ENCODE peak calls at places on chromosomes 12 and 14, in six cellular contexts. U is H54, C is body of pancreas, Q is tibial nerve, S is uterus, F is IMR-90. R is an unnamed sample.

GRCh38 chr14:56181666-56182065 is 63.5 kb downstream of the PELI2 start:
- DNase-seq in U (no peak), C (peak), Q (no peak), S (no peak), F (peak), R (no peak)

GRCh38 chr12:6570264-6570887 is 2.3 kb upstream of the NOP2 start:
- DNase-seq in U (peak), C (peak), Q (no peak), S (peak), F (no peak), R (peak)

GRCh38 chr14:50599700-50600444 is 39.9 kb downstream of the ATL1 start:
- DNase-seq in U (no peak), C (no peak), Q (no peak), S (no peak), F (peak), R (no peak)

GRCh38 chr12:116495260-116495659 is 63.9 kb upstream of the MAP1LC3B2 start:
- DNase-seq in U (peak), C (no peak), Q (no peak), S (no peak), F (peak), R (peak)

GRCh38 chr12:108399514-108399913 is 60.4 kb upstream of the CMKLR1 start:
- DNase-seq in U (no peak), C (peak), Q (peak), S (peak), F (no peak), R (no peak)

GRCh38 chr12:125340791-125341190 is 275.6 kb downstream of the AACS start:
- DNase-seq in U (no peak), C (peak), Q (no peak), S (no peak), F (peak), R (no peak)

GRCh38 chr12:79415754-79416435 is 274.9 kb downstream of the PAWR start:
- DNase-seq in U (no peak), C (peak), Q (no peak), S (no peak), F (peak), R (no peak)

GRCh38 chr12:131618303-131618658 is 92.6 kb upstream of the SFSWAP start:
- DNase-seq in U (no peak), C (no peak), Q (no peak), S (no peak), F (no peak), R (no peak)

GRCh38 chr12:89461190-89461589 is 63.4 kb downstream of the GALNT4 start:
- DNase-seq in U (no peak), C (no peak), Q (no peak), S (no peak), F (peak), R (no peak)

GRCh38 chr12:124700810-124701594 is 133.6 kb upstream of the NCOR2 start:
- DNase-seq in U (no peak), C (no peak), Q (peak), S (peak), F (peak), R (peak)

GRCh38 chr12:86193931-86194330 is 62.3 kb downstream of the MGAT4C start:
- DNase-seq in U (no peak), C (no peak), Q (no peak), S (no peak), F (peak), R (no peak)

GRCh38 chr12:21324551-21324950 is 10.2 kb downstream of the SLCO1A2 start:
- DNase-seq in U (no peak), C (no peak), Q (no peak), S (no peak), F (no peak), R (no peak)

GRCh38 chr12:13536219-13536910 is 339.8 kb downstream of the EMP1 start:
- DNase-seq in U (no peak), C (no peak), Q (no peak), S (no peak), F (no peak), R (no peak)

GRCh38 chr12:91774471-91774921 is 371.1 kb downstream of the BTG1 start:
- DNase-seq in U (no peak), C (peak), Q (no peak), S (peak), F (peak), R (no peak)

GRCh38 chr12:91388573-91388972 is 206.0 kb upstream of the DCN start:
- DNase-seq in U (no peak), C (no peak), Q (no peak), S (no peak), F (no peak), R (no peak)

GRCh38 chr14:85247071-85247470 is 282.9 kb upstream of the FLRT2 start:
- DNase-seq in U (no peak), C (no peak), Q (no peak), S (no peak), F (no peak), R (no peak)

GRCh38 chr14:50249118-50249775 is 17.9 kb upstream of the SOS2 start:
- DNase-seq in U (no peak), C (no peak), Q (no peak), S (no peak), F (peak), R (no peak)

GRCh38 chr12:15274561-15274967 is 47.7 kb upstream of the PTPRO start:
- DNase-seq in U (no peak), C (peak), Q (no peak), S (peak), F (no peak), R (peak)

GRCh38 chr14:36519431-36520321 is at the start of gene NKX2-1:
- DNase-seq in U (no peak), C (no peak), Q (no peak), S (no peak), F (no peak), R (peak)

GRCh38 chr12:107929436-107929835 is 154.9 kb downstream of the ASCL4 start:
- DNase-seq in U (peak), C (no peak), Q (no peak), S (no peak), F (peak), R (no peak)

GRCh38 chr14:80714489-80714888 is 227.0 kb downstream of the CEP128 start:
- DNase-seq in U (no peak), C (no peak), Q (no peak), S (no peak), F (no peak), R (no peak)

GRCh38 chr14:67680121-67680602 is 5.7 kb upstream of the VTI1B start:
- DNase-seq in U (peak), C (no peak), Q (no peak), S (no peak), F (peak), R (no peak)

GRCh38 chr14:100450049-100450448 is 126.9 kb downstream of the SLC25A47 start:
- DNase-seq in U (no peak), C (no peak), Q (no peak), S (no peak), F (no peak), R (no peak)

GRCh38 chr12:109781668-109782321 is 51.4 kb downstream of the TRPV4 start:
- DNase-seq in U (no peak), C (no peak), Q (no peak), S (no peak), F (no peak), R (no peak)

GRCh38 chr12:106044773-106045172 is 94.0 kb downstream of the NUAK1 start:
- DNase-seq in U (no peak), C (no peak), Q (no peak), S (no peak), F (peak), R (no peak)

GRCh38 chr12:26112703-26113147 is 12.1 kb downstream of the BHLHE41 start:
- DNase-seq in U (no peak), C (no peak), Q (no peak), S (no peak), F (peak), R (no peak)

GRCh38 chr12:111211910-111212757 is 156.8 kb downstream of the PHETA1 start:
- DNase-seq in U (no peak), C (no peak), Q (no peak), S (no peak), F (no peak), R (no peak)
- TF ChIP-seq POLR2A in U (no peak), C (no peak), Q (no peak), S (no peak), F (no peak), R (no peak)

GRCh38 chr12:57755454-57756372 is 810 bp downstream of the MARCHF9 start:
- DNase-seq in U (no peak), C (peak), Q (no peak), S (no peak), F (no peak), R (peak)
- TF ChIP-seq POLR2A in U (no peak), C (no peak), Q (no peak), S (no peak), F (no peak), R (no peak)

GRCh38 chr14:31418440-31418839 is 1.9 kb downstream of the HEATR5A start:
- DNase-seq in U (no peak), C (no peak), Q (no peak), S (no peak), F (no peak), R (no peak)

GRCh38 chr14:31420013-31420318 is 384 bp downstream of the HEATR5A start:
- DNase-seq in U (peak), C (peak), Q (peak), S (no peak), F (no peak), R (peak)

GRCh38 chr14:31419179-31420012 is 954 bp downstream of the HEATR5A start:
- DNase-seq in U (no peak), C (no peak), Q (no peak), S (no peak), F (peak), R (no peak)

GRCh38 chr14:31421200-31421599 is 850 bp upstream of the HEATR5A start:
- DNase-seq in U (no peak), C (no peak), Q (no peak), S (no peak), F (no peak), R (no peak)

GRCh38 chr14:31420319-31421081 is at the start of gene HEATR5A:
- DNase-seq in U (peak), C (peak), Q (peak), S (peak), F (peak), R (peak)
- TF ChIP-seq POLR2A in U (peak), C (peak), Q (peak), S (peak), F (peak), R (no peak)

DNA sequence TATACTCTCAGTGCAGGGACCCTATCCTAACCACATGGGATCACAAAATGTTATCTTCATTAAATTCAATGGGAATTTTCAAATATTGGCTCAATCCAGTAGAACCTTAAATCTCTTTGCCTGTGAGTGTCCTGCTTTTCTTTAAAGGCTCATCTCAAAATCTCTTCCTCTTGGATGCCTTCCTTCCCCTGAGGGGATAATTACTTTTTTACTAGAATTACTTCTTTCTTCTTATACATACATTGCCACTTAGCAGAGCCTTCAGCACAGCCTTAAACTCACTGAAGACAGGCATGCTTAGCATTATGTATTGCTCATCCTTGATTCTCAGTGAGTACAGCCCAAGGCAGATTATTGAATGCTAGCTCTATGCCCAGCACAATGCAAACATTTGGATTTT is 1918.0 kb upstream of the FLRT2 start:
- DNase-seq in U (no peak), C (no peak), Q (no peak), S (no peak), F (no peak), R (no peak)
- TF ChIP-seq POLR2A in U (no peak), C (no peak), Q (no peak), S (no peak), F (no peak), R (no peak)

GRCh38 chr14:105355049-105355575 is 40.6 kb downstream of the PACS2 start:
- DNase-seq in U (no peak), C (no peak), Q (no peak), S (no peak), F (no peak), R (no peak)
- TF ChIP-seq POLR2A in U (no peak), C (no peak), Q (no peak), S (no peak), F (no peak), R (no peak)

GRCh38 chr14:45819107-45819506 is 566.1 kb upstream of the MIS18BP1 start:
- DNase-seq in U (no peak), C (no peak), Q (no peak), S (no peak), F (no peak), R (no peak)
- TF ChIP-seq POLR2A in U (no peak), C (no peak), Q (no peak), S (no peak), F (no peak), R (no peak)

R was measured in upper lobe of left lung.